ENCODE peak calls at places on chromosome 1, in ten cellular contexts. V is PC-3, B is PC-9, O is hepatocyte, G is OCI-LY7, F is HCT116, Z is GM23248, A is GM23338, D is Karpas-422, U is SK-N-SH. P is an unnamed sample. For H3K9me2, the result is how much of the 10 kb centered on the place peaks cover.

GRCh38 chr1:215181518-215181917 is 99.0 kb downstream of the KCNK2 start:
- DNase-seq in G (no peak), F (no peak), D (peak), B (no peak), V (peak), U (no peak), A (peak), O (no peak), Z (no peak), P (no peak)

GRCh38 chr1:198970919-198971318 is 332.1 kb downstream of the PTPRC start:
- DNase-seq in A (no peak), O (peak), Z (peak), G (no peak), F (no peak), U (no peak), B (no peak), D (no peak), V (peak), P (no peak)

GRCh38 chr1:77655431-77655974 is 27.0 kb downstream of the ZZZ3 start:
- DNase-seq in D (no peak), G (no peak), O (peak), V (no peak), A (no peak), U (no peak), B (no peak), Z (no peak), F (no peak), P (no peak)

GRCh38 chr1:167440345-167440744 is 78.0 kb downstream of the CD247 start:
- DNase-seq in Z (no peak), O (no peak), B (no peak), V (no peak), U (no peak), A (no peak), F (no peak), D (no peak), G (no peak), P (no peak)

GRCh38 chr1:21680918-21681317 is 11.8 kb upstream of the RAP1GAP start:
- DNase-seq in U (no peak), Z (peak), A (no peak), O (no peak), V (peak), D (no peak), B (no peak), F (no peak), G (no peak), P (no peak)

GRCh38 chr1:151373196-151373595 is 691 bp upstream of the SELENBP1 start:
- DNase-seq in G (no peak), U (no peak), Z (no peak), A (no peak), B (no peak), O (no peak), D (no peak), V (no peak), F (no peak), P (no peak)

GRCh38 chr1:232622981-232623380 is 7.0 kb downstream of the SIPA1L2 start:
- DNase-seq in G (no peak), Z (no peak), D (no peak), U (no peak), A (peak), F (no peak), O (peak), V (no peak), B (no peak), P (no peak)

GRCh38 chr1:31036749-31037500 is 28.6 kb downstream of the PUM1 start:
- DNase-seq in Z (peak), O (no peak), U (no peak), G (no peak), B (no peak), A (no peak), F (no peak), D (no peak), V (no peak), P (no peak)

GRCh38 chr1:13770769-13771168 is 70.8 kb downstream of the PRDM2 start:
- DNase-seq in U (no peak), O (no peak), G (no peak), F (no peak), B (no peak), D (no peak), V (no peak), Z (no peak), A (no peak), P (no peak)

GRCh38 chr1:165793951-165794350 is 25.3 kb upstream of the TMCO1 start:
- DNase-seq in V (peak), G (no peak), U (no peak), O (no peak), Z (peak), F (no peak), B (no peak), A (no peak), D (peak), P (no peak)

GRCh38 chr1:51714374-51715019 is 97.6 kb downstream of the OSBPL9 start:
- DNase-seq in D (no peak), B (no peak), V (peak), A (no peak), U (no peak), F (no peak), O (no peak), G (no peak), Z (peak), P (no peak)

GRCh38 chr1:239914827-239915231 is 176.9 kb upstream of the FMN2 start:
- DNase-seq in O (no peak), U (no peak), D (no peak), V (peak), Z (peak), F (no peak), G (no peak), A (peak), B (no peak), P (peak)

GRCh38 chr1:9355503-9355902 is 62.8 kb downstream of the SPSB1 start:
- DNase-seq in O (no peak), A (no peak), D (no peak), U (no peak), F (no peak), G (no peak), Z (no peak), V (no peak), B (no peak), P (no peak)
- H3K9me2 ChIP-seq in O (under half), A (under half), D (under half), U (under half), F (under half), G (under half), Z (under half), V (under half), B (under half), P (under half)

DNA sequence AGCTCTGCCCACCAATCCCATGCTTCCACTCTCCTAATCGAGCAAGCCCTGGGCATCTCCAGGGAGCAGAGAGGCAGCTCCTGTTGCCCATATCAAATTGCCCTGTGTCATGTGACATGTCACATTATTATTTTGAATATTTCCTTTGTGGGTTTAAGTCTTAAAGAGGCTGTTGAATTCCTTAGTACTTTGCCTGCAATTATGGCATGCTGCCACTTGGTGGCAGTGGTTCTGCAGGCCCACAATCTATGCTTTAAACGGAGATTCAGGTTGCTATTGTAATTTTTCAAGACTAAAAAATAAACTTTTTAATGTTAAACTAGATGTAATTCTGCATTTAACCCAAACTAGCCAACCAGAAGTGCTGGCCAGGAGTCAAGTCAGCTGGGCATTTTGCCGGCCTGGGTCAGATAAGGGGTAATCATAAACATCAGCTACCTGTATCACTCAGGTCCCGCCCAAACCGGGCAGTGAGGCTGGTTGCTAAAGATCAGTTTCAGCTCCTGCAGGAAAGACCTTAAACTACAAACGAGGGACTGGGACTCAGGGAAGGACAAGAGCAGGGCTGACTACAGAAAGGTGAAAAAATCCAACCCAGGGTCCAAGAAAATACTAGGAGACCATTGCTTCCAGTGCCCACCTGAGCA is 37.3 kb upstream of the ARHGEF16 start:
- DNase-seq in V (peak), F (no peak), B (no peak), G (no peak), Z (no peak), A (no peak), O (no peak), U (no peak), D (peak), P (no peak)
- H3K9me2 ChIP-seq in V (under half), F (under half), B (under half), G (under half), Z (under half), A (under half), O (under half), U (under half), D (under half), P (under half)

GRCh38 chr1:149933208-149933607 is 3.5 kb downstream of the MTMR11 start:
- DNase-seq in V (no peak), B (no peak), A (no peak), U (no peak), G (no peak), Z (no peak), O (no peak), D (no peak), F (no peak), P (no peak)

GRCh38 chr1:149934326-149934725 is 2.4 kb downstream of the MTMR11 start:
- DNase-seq in G (no peak), B (no peak), A (no peak), U (no peak), D (no peak), Z (no peak), F (no peak), V (no peak), O (no peak), P (no peak)

GRCh38 chr1:149937779-149938178 is 1.1 kb upstream of the MTMR11 start:
- DNase-seq in U (no peak), D (no peak), F (no peak), B (peak), V (peak), A (no peak), G (no peak), O (peak), Z (peak), P (peak)

GRCh38 chr1:149936992-149937705 is 470 bp upstream of the MTMR11 start:
- DNase-seq in G (no peak), A (peak), D (peak), F (peak), O (peak), V (peak), Z (peak), B (peak), U (no peak), P (peak)

DNA sequence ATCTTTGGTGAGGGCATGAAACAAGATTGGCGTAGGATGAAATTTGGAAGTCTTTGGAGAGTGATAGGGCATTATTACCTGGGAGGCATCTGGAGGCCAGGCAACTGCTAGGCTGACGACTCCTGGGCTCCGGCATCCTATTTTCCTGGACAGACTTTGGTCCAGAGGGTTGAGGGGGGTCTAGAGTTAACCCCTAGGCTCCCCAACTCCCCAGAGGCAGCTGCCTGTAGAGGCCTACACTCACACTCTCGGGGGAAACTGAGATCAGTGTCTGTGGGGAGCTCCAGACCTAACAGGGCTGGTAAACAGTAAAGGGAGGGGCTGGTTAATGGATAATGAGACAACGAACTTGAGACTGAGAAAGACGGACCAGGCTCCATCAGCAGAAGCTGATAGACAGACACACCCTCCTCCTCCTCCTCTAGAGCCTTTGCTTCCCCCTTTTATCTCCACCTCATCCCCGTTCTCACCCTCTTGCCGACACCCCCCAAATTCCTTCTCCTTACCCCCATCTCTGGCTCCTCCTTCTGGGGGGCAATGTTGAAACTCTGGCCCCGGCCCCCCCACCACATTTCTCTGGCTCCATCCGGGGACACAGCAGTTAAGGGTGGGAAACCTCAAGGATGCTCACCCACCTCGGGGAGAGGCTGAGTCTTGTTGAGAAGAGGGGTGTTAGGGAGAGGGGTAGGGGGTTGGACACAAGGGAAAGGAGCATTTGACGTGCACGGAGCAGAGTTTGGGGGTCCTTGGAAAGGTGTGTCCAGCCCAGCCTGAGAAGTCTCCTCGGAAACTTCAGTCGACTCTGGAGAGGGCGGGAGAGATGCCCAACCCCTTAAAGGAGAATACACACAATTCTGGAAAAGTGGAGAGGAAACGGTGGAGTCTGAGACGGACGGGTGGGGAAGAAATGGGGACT is at the start of gene MTMR11:
- DNase-seq in B (peak), V (peak), O (peak), F (no peak), D (no peak), A (peak), Z (peak), G (no peak), U (no peak), P (no peak)
- H3K9me2 ChIP-seq in B (under half), V (under half), O (under half), F (under half), D (under half), A (under half), Z (under half), G (under half), U (under half), P (under half)

DNA sequence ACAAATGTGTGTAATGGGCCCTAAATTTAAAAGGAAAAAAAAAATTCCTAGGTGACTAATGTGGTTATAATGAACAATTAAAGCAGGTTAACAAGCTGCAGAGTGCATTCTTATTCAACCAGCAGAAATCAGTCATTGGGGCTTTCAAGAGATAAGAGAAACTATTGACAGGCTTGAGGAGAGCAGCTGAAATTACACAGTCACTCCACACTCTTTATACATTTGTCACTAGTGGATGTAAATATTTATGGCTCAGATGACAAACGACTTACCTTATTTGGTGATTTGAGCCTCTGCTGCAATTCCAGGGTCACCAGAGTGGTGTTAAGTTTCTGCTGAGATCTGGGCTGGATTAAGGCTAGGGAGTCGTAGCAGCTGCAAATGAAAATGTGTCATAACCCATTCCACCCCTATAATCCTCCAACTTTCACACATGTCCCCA is 896.3 kb downstream of the TTLL7 start:
- DNase-seq in V (peak), G (no peak), Z (no peak), A (peak), F (no peak), D (no peak), O (peak), U (no peak), B (peak), P (no peak)
- H3K9me2 ChIP-seq in V (under half), G (under half), Z (under half), A (under half), F (under half), D (under half), O (under half), U (under half), B (under half), P (under half)

GRCh38 chr1:148263128-148263905 is 111.2 kb upstream of the NBPF11 start:
- DNase-seq in V (peak), B (peak), F (peak), O (peak), U (peak), G (peak), D (peak), A (peak), Z (peak), P (peak)
- H3K9me2 ChIP-seq in V (under half), B (under half), F (under half), O (under half), U (under half), G (under half), D (under half), A (under half), Z (under half), P (under half)